ENCODE peak calls at places on chromosome 16, in nine cellular contexts. I, M, U, Y, T, Q, P, G and V are unnamed samples.

GRCh38 chr16:73000020-73000906 is 47.7 kb downstream of the ZFHX3 start:
- DNase-seq in I (no peak), M (no peak), U (peak), Y (peak), T (no peak), Q (peak), P (peak), G (no peak), V (no peak)

GRCh38 chr16:72198021-72198420 is 26.1 kb upstream of the PMFBP1 start:
- DNase-seq in I (peak), M (peak), U (no peak), Y (no peak), T (no peak), Q (no peak), P (no peak), G (peak), V (no peak)

GRCh38 chr16:78606572-78606971 is 507.1 kb downstream of the WWOX start:
- DNase-seq in I (no peak), M (no peak), U (no peak), Y (no peak), T (no peak), Q (no peak), P (no peak), G (no peak), V (no peak)

GRCh38 chr16:68416057-68417046 is 32.0 kb downstream of the SMPD3 start:
- DNase-seq in I (no peak), M (no peak), U (no peak), Y (no peak), T (no peak), Q (peak), P (no peak), G (no peak), V (no peak)

GRCh38 chr16:67254809-67255552 is 6.2 kb downstream of the SLC9A5 start:
- DNase-seq in I (no peak), M (no peak), U (peak), Y (no peak), T (no peak), Q (no peak), P (peak), G (no peak), V (no peak)

GRCh38 chr16:30186782-30187555 is 3.6 kb downstream of the CORO1A start:
- DNase-seq in I (peak), M (peak), U (peak), Y (peak), T (peak), Q (peak), P (peak), G (peak), V (peak)

GRCh38 chr16:3175157-3176153 is 12.5 kb upstream of the OR1F1 start:
- DNase-seq in I (no peak), M (peak), U (no peak), Y (peak), T (peak), Q (no peak), P (no peak), G (peak), V (peak)

GRCh38 chr16:71311553-71312158 is 22.5 kb upstream of the CMTR2 start:
- DNase-seq in I (peak), M (peak), U (no peak), Y (no peak), T (peak), Q (no peak), P (no peak), G (no peak), V (peak)

GRCh38 chr16:50261160-50261706 is 5.1 kb upstream of the ADCY7 start:
- DNase-seq in I (no peak), M (no peak), U (peak), Y (no peak), T (no peak), Q (no peak), P (no peak), G (no peak), V (no peak)

GRCh38 chr16:69839240-69839688 is 77.1 kb downstream of the WWP2 start:
- DNase-seq in I (no peak), M (no peak), U (no peak), Y (no peak), T (no peak), Q (peak), P (no peak), G (no peak), V (no peak)

GRCh38 chr16:64137976-64138375 is 983.9 kb downstream of the CDH11 start:
- DNase-seq in I (no peak), M (no peak), U (no peak), Y (no peak), T (no peak), Q (no peak), P (no peak), G (no peak), V (no peak)

GRCh38 chr16:69031877-69032301 is 73.6 kb upstream of the HAS3 start:
- DNase-seq in I (no peak), M (no peak), U (no peak), Y (peak), T (peak), Q (peak), P (no peak), G (no peak), V (no peak)

GRCh38 chr16:17836868-17837602 is 366.3 kb upstream of the XYLT1 start:
- DNase-seq in I (no peak), M (peak), U (no peak), Y (peak), T (peak), Q (no peak), P (no peak), G (peak), V (peak)

GRCh38 chr16:57601801-57602478 is 26.5 kb upstream of the ADGRG1 start:
- DNase-seq in I (no peak), M (peak), U (no peak), Y (no peak), T (no peak), Q (no peak), P (no peak), G (peak), V (no peak)

GRCh38 chr16:28291651-28292626 is at the start of gene SBK1:
- DNase-seq in I (peak), M (peak), U (peak), Y (peak), T (peak), Q (peak), P (peak), G (peak), V (peak)
- H3K4me3 ChIP-seq in I (peak), M (peak), U (peak), Y (peak), T (peak), Q (peak), P (peak), G (peak), V (peak)

DNA sequence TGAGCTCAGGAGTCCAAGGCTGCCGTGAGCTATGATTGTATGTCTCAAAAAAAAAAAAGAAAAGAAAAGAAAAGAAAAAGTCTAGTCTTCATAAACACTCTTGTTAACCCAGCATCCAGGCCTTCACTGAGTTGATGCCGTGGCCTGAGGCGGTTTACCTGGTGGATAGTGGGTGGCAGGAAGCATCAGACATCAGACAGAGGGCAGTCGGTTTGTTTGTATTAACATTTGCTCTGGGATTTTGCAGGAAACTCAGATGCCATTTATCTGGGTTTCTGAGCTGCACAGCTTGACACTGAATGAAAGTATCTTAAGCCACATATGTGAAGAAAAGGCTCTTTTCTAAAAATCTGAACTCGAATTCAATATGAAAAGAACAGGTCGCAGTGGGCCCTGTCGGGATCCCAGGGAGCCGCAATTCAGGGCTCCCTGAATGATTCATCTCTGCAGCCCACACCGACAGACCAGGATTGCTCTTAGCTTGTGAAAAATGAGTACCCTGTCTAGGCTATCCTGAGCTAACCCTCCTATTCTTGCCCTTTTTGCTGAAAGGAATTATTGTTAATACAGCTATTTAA is 1.1 kb upstream of the DBNDD1 start:
- DNase-seq in I (no peak), M (peak), U (no peak), Y (peak), T (no peak), Q (no peak), P (no peak), G (no peak), V (peak)
- H3K4me3 ChIP-seq in I (peak), M (no peak), U (peak), Y (no peak), T (peak), Q (peak), P (peak), G (no peak), V (no peak)

GRCh38 chr16:15853021-15853420 is 3.8 kb downstream of the MYH11 start:
- DNase-seq in I (no peak), M (no peak), U (no peak), Y (no peak), T (no peak), Q (no peak), P (no peak), G (no peak), V (no peak)
- H3K4me3 ChIP-seq in I (no peak), M (no peak), U (no peak), Y (no peak), T (no peak), Q (peak), P (no peak), G (no peak), V (no peak)

GRCh38 chr16:76318565-76318964 is 41.4 kb downstream of the CNTNAP4 start:
- DNase-seq in I (no peak), M (no peak), U (no peak), Y (no peak), T (no peak), Q (no peak), P (no peak), G (no peak), V (no peak)
- H3K4me3 ChIP-seq in I (no peak), M (no peak), U (no peak), Y (no peak), T (no peak), Q (no peak), P (no peak), G (no peak), V (no peak)

GRCh38 chr16:593406-593805 is 3.5 kb downstream of the RAB40C start:
- DNase-seq in I (no peak), M (no peak), U (no peak), Y (peak), T (no peak), Q (peak), P (no peak), G (no peak), V (no peak)
- H3K4me3 ChIP-seq in I (no peak), M (no peak), U (peak), Y (peak), T (no peak), Q (no peak), P (peak), G (no peak), V (no peak)

GRCh38 chr16:87146676-87147075 is 170.5 kb downstream of the C16orf95 start:
- DNase-seq in I (no peak), M (no peak), U (no peak), Y (no peak), T (no peak), Q (no peak), P (peak), G (no peak), V (no peak)

GRCh38 chr16:87152221-87152755 is 164.9 kb downstream of the C16orf95 start:
- DNase-seq in I (no peak), M (no peak), U (no peak), Y (no peak), T (no peak), Q (no peak), P (peak), G (no peak), V (no peak)

GRCh38 chr16:87153326-87153725 is 163.9 kb downstream of the C16orf95 start:
- DNase-seq in I (no peak), M (no peak), U (no peak), Y (no peak), T (no peak), Q (no peak), P (peak), G (no peak), V (no peak)

GRCh38 chr16:87149051-87149450 is 168.1 kb downstream of the C16orf95 start:
- DNase-seq in I (no peak), M (peak), U (no peak), Y (peak), T (no peak), Q (no peak), P (no peak), G (peak), V (no peak)

DNA sequence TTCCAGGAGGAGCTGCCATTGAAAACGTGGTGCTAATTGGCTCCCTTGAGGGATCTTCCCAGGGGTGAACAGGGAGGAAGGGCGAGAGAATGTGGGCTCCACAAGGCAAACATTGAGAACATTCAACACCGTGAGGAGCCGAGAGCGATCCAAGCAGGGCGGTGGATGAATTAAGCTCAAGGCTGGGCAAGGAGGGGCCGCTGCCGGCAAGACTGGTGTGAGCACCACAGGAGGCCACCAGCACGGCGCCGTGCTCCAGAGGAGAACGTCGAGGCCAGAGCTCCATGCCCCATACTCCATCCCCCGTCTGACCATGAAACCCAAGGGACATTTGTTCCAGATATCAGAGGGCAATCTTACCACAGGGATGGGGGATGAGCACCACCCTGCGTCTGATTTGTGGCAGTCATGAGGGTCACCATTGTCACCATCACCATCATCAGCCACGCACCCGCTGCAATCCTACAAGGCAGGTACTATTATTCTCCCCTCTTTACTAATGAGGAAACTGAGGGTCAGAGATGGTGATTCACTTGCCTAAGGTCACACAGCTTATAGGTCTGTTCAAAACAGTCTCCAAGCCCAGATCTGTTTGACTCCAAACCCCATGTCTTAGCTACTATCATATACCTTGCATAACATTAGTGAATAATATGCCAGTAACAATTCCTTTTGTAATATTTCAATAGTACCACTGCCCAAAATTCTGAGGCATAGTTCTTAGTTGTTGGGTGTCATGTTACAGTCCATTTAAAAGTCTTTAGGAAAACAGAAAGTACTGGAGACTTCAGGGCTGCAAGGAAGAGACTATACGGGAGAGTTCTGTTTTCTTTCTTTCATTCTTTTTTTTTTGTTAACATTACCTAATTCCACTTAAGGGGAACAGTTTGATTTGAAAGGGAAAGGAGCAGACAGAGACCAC is 166.6 kb downstream of the C16orf95 start:
- DNase-seq in I (no peak), M (peak), U (no peak), Y (no peak), T (no peak), Q (no peak), P (no peak), G (no peak), V (no peak)
- H3K4me3 ChIP-seq in I (no peak), M (no peak), U (no peak), Y (no peak), T (no peak), Q (no peak), P (no peak), G (no peak), V (no peak)

DNA sequence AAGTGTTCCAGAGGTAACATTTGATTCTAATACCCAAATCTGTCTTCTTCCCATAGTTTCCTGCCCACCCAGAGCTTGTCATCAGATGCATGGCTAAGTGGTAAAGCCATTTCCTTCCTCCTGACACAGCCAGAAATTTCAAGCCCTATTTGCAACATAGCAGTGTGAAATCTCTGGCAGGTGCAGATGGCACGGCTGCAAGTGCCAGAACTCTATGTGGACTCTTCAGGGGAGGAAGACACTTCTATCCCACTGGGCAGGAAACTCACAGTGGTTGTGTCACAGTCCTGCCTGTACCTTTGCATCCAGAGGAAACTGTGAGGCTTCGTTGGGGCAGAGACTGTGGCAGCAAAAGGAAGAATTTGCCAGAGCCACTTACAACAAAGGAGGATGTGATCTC is 13.2 kb downstream of the DYNLRB2 start:
- DNase-seq in I (no peak), M (no peak), U (no peak), Y (no peak), T (no peak), Q (no peak), P (no peak), G (no peak), V (no peak)
- H3K4me3 ChIP-seq in I (no peak), M (no peak), U (no peak), Y (no peak), T (no peak), Q (no peak), P (no peak), G (no peak), V (no peak)